ENCODE peak calls at places on chromosomes 12 and 14, in four cellular contexts. V is choroid plexus epithelial cell, Z is upper lobe of right lung, J is mammary epithelial cell. R is an unnamed sample.

GRCh38 chr12:53500119-53500775 is 836 bp upstream of the TARBP2 start:
- DNase-seq in V (peak; percentile 93), Z (peak; percentile 79), J (peak; percentile 50), R (peak; percentile 61)

GRCh38 chr12:50927356-50927755 is 25.0 kb upstream of the HIGD1C start:
- DNase-seq in V (no peak), Z (no peak), J (no peak), R (no peak)

GRCh38 chr12:1839956-1840550 is 19.7 kb downstream of the LRTM2 start:
- DNase-seq in V (no peak), Z (no peak), J (no peak), R (no peak)

GRCh38 chr14:75859746-75860145 is 122.0 kb downstream of the TGFB3 start:
- DNase-seq in V (no peak), Z (no peak), J (no peak), R (no peak)

GRCh38 chr14:50001999-50002925 is 109.4 kb downstream of the ARF6 start:
- DNase-seq in V (no peak), Z (no peak), J (peak; percentile 32), R (no peak)

GRCh38 chr12:94795520-94795919 is 145.2 kb upstream of the TMCC3 start:
- DNase-seq in V (peak; percentile 60), Z (no peak), J (peak; percentile 64), R (peak; percentile 61)

GRCh38 chr14:56002876-56003625 is 115.2 kb upstream of the PELI2 start:
- DNase-seq in V (no peak), Z (no peak), J (no peak), R (no peak)

GRCh38 chr12:108605000-108605689 is 7.3 kb upstream of the TMEM119 start:
- DNase-seq in V (peak; percentile 50), Z (no peak), J (no peak), R (no peak)

GRCh38 chr12:129073157-129073915 is 220.1 kb downstream of the GLT1D1 start:
- DNase-seq in V (no peak), Z (no peak), J (no peak), R (no peak)

GRCh38 chr12:130764073-130764472 is 48.0 kb upstream of the RIMBP2 start:
- DNase-seq in V (no peak), Z (no peak), J (peak; percentile 12), R (peak; percentile 38)

GRCh38 chr14:54773171-54774006 is 129.2 kb downstream of the GCH1 start:
- DNase-seq in V (peak; percentile 100), Z (peak; percentile 83), J (peak; percentile 99), R (peak; percentile 99)

GRCh38 chr14:99755068-99755405 is 38.2 kb upstream of the EML1 start:
- DNase-seq in V (no peak), Z (peak; percentile 51), J (no peak), R (no peak)

GRCh38 chr14:60777856-60778578 is 43.5 kb downstream of the MNAT1 start:
- DNase-seq in V (peak; percentile 78), Z (no peak), J (peak; percentile 72), R (peak; percentile 71)

GRCh38 chr14:100246809-100247428 is 8.0 kb downstream of the YY1 start:
- DNase-seq in V (peak; percentile 49), Z (no peak), J (peak; percentile 47), R (peak; percentile 71)

GRCh38 chr12:116879509-116880212 is 1.6 kb downstream of the HRK start:
- DNase-seq in V (no peak), Z (no peak), J (no peak), R (peak; percentile 8)

GRCh38 chr14:52314521-52315354 is 626 bp downstream of the PTGER2 start:
- DNase-seq in V (peak; percentile 40), Z (peak; percentile 74), J (peak; percentile 33), R (peak; percentile 24)

GRCh38 chr12:19115285-19115684 is 14.2 kb upstream of the PLEKHA5 start:
- DNase-seq in V (no peak), Z (no peak), J (no peak), R (no peak)

GRCh38 chr12:25054783-25055144 is 105.9 kb upstream of the BCAT1 start:
- DNase-seq in V (peak; percentile 80), Z (no peak), J (peak; percentile 78), R (peak; percentile 91)

GRCh38 chr12:466762-467161 is 7.0 kb downstream of the B4GALNT3 start:
- DNase-seq in V (no peak), Z (no peak), J (no peak), R (no peak)

GRCh38 chr12:124388038-124388676 is 93.3 kb downstream of the RFLNA start:
- DNase-seq in V (no peak), Z (no peak), J (no peak), R (no peak)

GRCh38 chr12:124388679-124389536 is 94.0 kb downstream of the RFLNA start:
- DNase-seq in V (peak; percentile 94), Z (peak; percentile 92), J (peak; percentile 69), R (peak; percentile 86)

GRCh38 chr12:124386059-124386458 is 91.2 kb downstream of the RFLNA start:
- DNase-seq in V (peak; percentile 57), Z (no peak), J (no peak), R (no peak)

GRCh38 chr12:124386661-124387509 is 92.0 kb downstream of the RFLNA start:
- DNase-seq in V (peak; percentile 45), Z (no peak), J (no peak), R (no peak)

GRCh38 chr12:124387510-124387855 is 92.6 kb downstream of the RFLNA start:
- DNase-seq in V (no peak), Z (peak; percentile 81), J (no peak), R (no peak)
- H3K4me3 ChIP-seq in V (peak overlapping the region; percentile 74), Z (peak overlapping the region; percentile 56), J (no peak overlapping the region), R (no peak overlapping the region)

DNA sequence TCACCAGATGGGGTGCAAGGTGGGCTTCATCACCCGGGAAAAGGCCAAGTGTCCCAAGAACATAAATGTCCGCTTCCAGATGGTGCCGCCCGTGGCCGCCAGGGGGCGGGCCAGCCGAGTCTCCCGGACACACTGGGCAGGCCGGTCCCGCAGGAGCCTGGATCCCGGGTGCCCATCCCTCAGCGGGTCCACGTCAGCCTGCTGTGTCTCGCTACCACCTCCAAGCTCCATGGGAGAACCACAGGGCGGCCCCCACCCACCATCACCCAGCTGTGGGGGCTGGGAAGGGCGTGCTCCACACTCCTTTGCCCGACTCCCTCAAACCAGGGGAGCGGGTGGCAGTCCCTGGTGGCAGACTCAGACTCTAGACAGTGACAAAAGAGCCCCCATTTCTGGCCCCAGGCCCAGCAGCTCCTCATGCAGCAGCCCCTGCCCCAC is 22.0 kb upstream of the NUDT14 start:
- DNase-seq in V (peak; percentile 57), Z (peak; percentile 90), J (peak; percentile 28), R (peak; percentile 76)
- TF ChIP-seq CTCF in V (peak; percentile 84), Z (peak; percentile 92), J (peak; percentile 81), R (peak; percentile 76)

GRCh38 chr14:74429221-74429691 is 3.2 kb upstream of the SYNDIG1L start:
- DNase-seq in V (no peak), Z (no peak), J (no peak), R (no peak)

GRCh38 chr14:74427651-74428050 is 1.6 kb upstream of the SYNDIG1L start:
- DNase-seq in V (no peak), Z (no peak), J (no peak), R (no peak)

GRCh38 chr14:74424606-74425005 is 1.4 kb downstream of the SYNDIG1L start:
- DNase-seq in V (no peak), Z (no peak), J (no peak), R (no peak)

GRCh38 chr14:74425525-74426201 is 347 bp downstream of the SYNDIG1L start:
- DNase-seq in V (no peak), Z (no peak), J (no peak), R (peak; percentile 13)

DNA sequence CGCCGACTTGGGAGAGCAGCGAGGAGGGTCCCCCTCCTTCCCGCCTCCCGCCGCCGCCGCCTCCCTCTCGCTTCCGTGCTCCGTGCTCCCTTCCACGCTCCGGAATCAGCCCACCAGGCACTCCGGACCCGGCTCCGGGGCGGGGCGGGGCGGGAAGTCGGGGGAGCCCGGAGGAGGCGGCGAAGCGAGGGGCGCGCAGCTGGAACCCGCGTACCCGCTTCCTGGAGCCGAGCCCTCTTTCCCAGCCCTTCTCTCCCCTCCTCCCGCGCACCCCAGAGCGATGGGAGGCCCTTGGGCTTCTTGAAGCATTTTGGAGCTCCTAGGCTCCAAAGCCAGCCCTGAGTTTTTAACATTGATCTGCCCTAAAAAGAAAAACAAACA is at the start of gene SYNDIG1L:
- DNase-seq in V (no peak), Z (no peak), J (no peak), R (no peak)
- H3K4me3 ChIP-seq in V (no peak within 1 kb of the TSS), Z (no peak within 1 kb of the TSS), J (no peak within 1 kb of the TSS), R (no peak within 1 kb of the TSS)

GRCh38 chr12:107564946-107565345 is 120.7 kb upstream of the PWP1 start:
- DNase-seq in V (peak; percentile 72), Z (no peak), J (peak; percentile 23), R (peak; percentile 61)
- TF ChIP-seq CTCF in V (peak; percentile 83), Z (peak; percentile 25), J (peak; percentile 71), R (peak; percentile 88)

GRCh38 chr14:104753528-104754212 is 723 bp downstream of the SIVA1 start:
- DNase-seq in V (peak; percentile 22), Z (no peak), J (peak; percentile 38), R (peak; percentile 45)

GRCh38 chr14:104752338-104752734 is 611 bp upstream of the SIVA1 start:
- DNase-seq in V (no peak), Z (no peak), J (no peak), R (no peak)

GRCh38 chr14:104752735-104753527 is at the start of gene SIVA1:
- DNase-seq in V (peak; percentile 99), Z (peak; percentile 100), J (peak; percentile 99), R (peak; percentile 100)

GRCh38 chr14:104755621-104756020 is 2.7 kb downstream of the SIVA1 start:
- DNase-seq in V (no peak), Z (no peak), J (no peak), R (no peak)

GRCh38 chr14:104754213-104754851 is 1.4 kb downstream of the SIVA1 start:
- DNase-seq in V (no peak), Z (no peak), J (no peak), R (no peak)
- H3K4me3 ChIP-seq in V (peak overlapping the region; percentile 99), Z (peak overlapping the region; percentile 72), J (peak overlapping the region; percentile 67), R (peak overlapping the region; percentile 83)

DNA sequence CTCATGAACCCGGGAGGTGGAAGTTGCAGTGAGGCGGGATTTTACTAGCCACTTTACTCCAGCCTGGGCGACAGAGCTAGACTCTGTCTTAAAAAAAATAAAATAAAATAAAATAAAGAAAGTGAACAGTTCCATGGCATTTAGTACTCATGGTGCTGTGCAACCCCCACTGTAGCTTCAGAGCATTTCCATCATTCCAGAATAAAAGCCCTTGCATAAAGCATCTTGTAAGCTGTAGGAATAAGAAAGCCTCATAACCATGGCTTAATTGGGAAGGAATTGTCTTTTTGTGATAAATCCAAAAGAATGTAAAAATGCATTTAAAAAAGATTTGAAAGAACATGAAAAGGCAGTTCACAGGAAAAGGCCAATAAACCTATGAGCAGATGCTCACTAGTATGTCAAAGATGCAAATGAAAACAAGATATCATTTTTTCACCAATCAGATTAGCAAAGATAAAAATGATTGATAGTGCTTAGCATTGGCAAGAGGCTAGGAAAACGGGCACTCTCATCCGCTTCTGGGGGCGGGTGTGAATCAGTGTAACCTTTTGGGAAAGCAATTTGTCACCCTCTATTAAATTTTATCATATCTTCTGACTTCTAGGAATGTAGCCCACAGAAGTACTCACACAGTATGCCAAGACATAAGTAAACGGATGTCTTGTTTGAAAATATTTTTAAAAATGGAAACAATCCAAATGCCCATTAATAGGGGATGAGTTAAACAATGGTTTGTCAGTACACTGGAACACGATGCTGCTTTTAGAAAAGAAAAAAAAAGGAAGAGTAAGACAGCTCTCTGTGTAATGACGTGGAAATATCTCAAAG is 46.6 kb downstream of the CFAP251 start:
- DNase-seq in V (peak; percentile 7), Z (no peak), J (peak; percentile 75), R (no peak)
- TF ChIP-seq CTCF in V (no peak), Z (no peak), J (no peak), R (no peak)

GRCh38 chr12:13178568-13179158 is 17.9 kb upstream of the EMP1 start:
- DNase-seq in V (no peak), Z (no peak), J (no peak), R (no peak)
- H3K4me3 ChIP-seq in V (no peak overlapping the region), Z (no peak overlapping the region), J (no peak overlapping the region), R (no peak overlapping the region)

R was measured in epithelial cell of esophagus.